ENCODE peak calls at places on chromosomes 16 and 17, in ten cellular contexts. J is T-helper 2 cell; R is T follicular helper cell; T is stimulated activated CD4-positive, alpha-beta T cell treated with anti-CD3 and anti-CD28 coated beads, Interleukin-1b, Interleukin-23, amount 100 ng/mL, for 1 hour; Y is effector memory CD4-positive, alpha-beta T cell; I is HTR-8/SVneo; Z is GM13977; F is HuH-7.5; K is stimulated activated CD8-positive, alpha-beta memory T cell treated with anti-CD3 and anti-CD28 coated beads, Interleukin-7, amount 100 ng/mL, for 1 hour; S is H9. H is an unnamed sample.

GRCh38 chr16:81600275-81600674 is 155.7 kb downstream of the CMIP start:
- DNase-seq in J (no peak), R (no peak), T (no peak), Y (no peak), I (peak; percentile 78), Z (no peak), F (no peak), K (no peak), S (no peak), H (no peak)

GRCh38 chr17:31310877-31311276 is 3.0 kb downstream of the EVI2B start:
- DNase-seq in J (peak; percentile 45), R (no peak), T (no peak), Y (no peak), I (no peak), Z (no peak), F (no peak), K (no peak), S (no peak), H (no peak)

GRCh38 chr17:32020943-32021617 is 13.9 kb downstream of the LRRC37B start:
- DNase-seq in J (no peak), R (no peak), T (no peak), Y (no peak), I (no peak), Z (no peak), F (no peak), K (no peak), S (no peak), H (no peak)

GRCh38 chr17:80427366-80428282 is 12.7 kb downstream of the ENDOV start:
- DNase-seq in J (no peak), R (no peak), T (no peak), Y (no peak), I (no peak), Z (no peak), F (no peak), K (no peak), S (peak; percentile 39), H (no peak)

GRCh38 chr17:7347630-7348477 is 4.1 kb upstream of the KCTD11 start:
- DNase-seq in J (no peak), R (no peak), T (no peak), Y (no peak), I (no peak), Z (no peak), F (no peak), K (no peak), S (no peak), H (no peak)

GRCh38 chr16:77993586-77993985 is 28.8 kb upstream of the CLEC3A start:
- DNase-seq in J (no peak), R (no peak), T (no peak), Y (no peak), I (no peak), Z (no peak), F (no peak), K (no peak), S (no peak), H (no peak)

GRCh38 chr16:30113031-30113710 is at the start of gene GDPD3:
- DNase-seq in J (no peak), R (no peak), T (no peak), Y (no peak), I (no peak), Z (no peak), F (no peak), K (no peak), S (peak; percentile 56), H (no peak)

GRCh38 chr17:82876149-82876548 is 36.3 kb upstream of the ZNF750 start:
- DNase-seq in J (no peak), R (no peak), T (no peak), Y (no peak), I (no peak), Z (no peak), F (no peak), K (no peak), S (no peak), H (no peak)

GRCh38 chr17:81951785-81952684 is 5.0 kb upstream of the MYADML2 start:
- DNase-seq in J (no peak), R (no peak), T (no peak), Y (no peak), I (no peak), Z (no peak), F (no peak), K (no peak), S (no peak), H (no peak)

GRCh38 chr17:40095944-40096791 is 4.2 kb downstream of the NR1D1 start:
- DNase-seq in J (peak; percentile 99), R (peak; percentile 70), T (peak; percentile 46), Y (peak; percentile 89), I (no peak), Z (peak; percentile 95), F (no peak), K (peak; percentile 48), S (no peak), H (peak; percentile 45)

GRCh38 chr17:66582373-66583111 is 252.4 kb upstream of the CACNG5 start:
- DNase-seq in J (peak; percentile 9), R (no peak), T (no peak), Y (no peak), I (no peak), Z (no peak), F (peak; percentile 25), K (no peak), S (peak; percentile 21), H (no peak)

GRCh38 chr17:15892679-15893332 is 52.1 kb upstream of the ADORA2B start:
- DNase-seq in J (no peak), R (no peak), T (no peak), Y (no peak), I (no peak), Z (no peak), F (no peak), K (no peak), S (no peak), H (no peak)

GRCh38 chr16:13099822-13100221 is 198.4 kb downstream of the SHISA9 start:
- DNase-seq in J (no peak), R (no peak), T (no peak), Y (no peak), I (no peak), Z (no peak), F (no peak), K (no peak), S (peak; percentile 60), H (no peak)

GRCh38 chr17:43176119-43176570 is 5.1 kb downstream of the NBR1 start:
- DNase-seq in J (peak; percentile 38), R (no peak), T (no peak), Y (no peak), I (no peak), Z (no peak), F (no peak), K (no peak), S (no peak), H (no peak)

GRCh38 chr17:44961921-44962350 is 6.2 kb downstream of the C1QL1 start:
- DNase-seq in J (no peak), R (no peak), T (no peak), Y (no peak), I (no peak), Z (no peak), F (peak; percentile 77), K (no peak), S (peak; percentile 80), H (no peak)

GRCh38 chr16:9791566-9791965 is 390.7 kb downstream of the GRIN2A start:
- DNase-seq in J (no peak), R (no peak), T (no peak), Y (no peak), I (no peak), Z (no peak), F (no peak), K (no peak), S (no peak), H (no peak)

GRCh38 chr17:75124041-75124818 is 7.3 kb downstream of the NT5C start:
- DNase-seq in J (peak; percentile 72), R (no peak), T (peak; percentile 32), Y (peak; percentile 52), I (peak; percentile 97), Z (no peak), F (no peak), K (peak; percentile 15), S (no peak), H (peak; percentile 27)

GRCh38 chr16:69260019-69260418 is 51.1 kb upstream of the VPS4A start:
- DNase-seq in J (no peak), R (no peak), T (no peak), Y (no peak), I (no peak), Z (no peak), F (no peak), K (no peak), S (peak; percentile 29), H (no peak)

GRCh38 chr16:78764478-78764877 is 665.0 kb downstream of the WWOX start:
- DNase-seq in J (no peak), R (no peak), T (no peak), Y (no peak), I (no peak), Z (no peak), F (no peak), K (no peak), S (no peak), H (no peak)

GRCh38 chr16:67805718-67806427 is 487 bp downstream of the RANBP10 start:
- DNase-seq in J (no peak), R (no peak), T (no peak), Y (no peak), I (no peak), Z (no peak), F (no peak), K (no peak), S (no peak), H (no peak)

GRCh38 chr17:43353364-43353763 is 45.4 kb upstream of the ARL4D start:
- DNase-seq in J (no peak), R (no peak), T (no peak), Y (no peak), I (no peak), Z (no peak), F (no peak), K (no peak), S (no peak), H (no peak)

GRCh38 chr17:17167986-17168385 is 38.1 kb downstream of the PLD6 start:
- DNase-seq in J (no peak), R (no peak), T (no peak), Y (no peak), I (no peak), Z (no peak), F (no peak), K (no peak), S (no peak), H (no peak)

GRCh38 chr16:89155184-89155679 is 16.3 kb upstream of the CDH15 start:
- DNase-seq in J (no peak), R (no peak), T (no peak), Y (no peak), I (no peak), Z (no peak), F (no peak), K (no peak), S (no peak), H (no peak)

GRCh38 chr17:39283896-39284295 is 58.2 kb upstream of the STAC2 start:
- DNase-seq in J (no peak), R (no peak), T (no peak), Y (no peak), I (no peak), Z (no peak), F (no peak), K (no peak), S (no peak), H (no peak)

GRCh38 chr17:48628641-48629410 is 2.7 kb upstream of the HOXB9 start:
- DNase-seq in J (no peak), R (no peak), T (no peak), Y (no peak), I (no peak), Z (no peak), F (no peak), K (no peak), S (peak; percentile 20), H (no peak)

GRCh38 chr16:85561248-85562101 is 51.6 kb upstream of the GSE1 start:
- DNase-seq in J (no peak), R (no peak), T (no peak), Y (no peak), I (no peak), Z (no peak), F (no peak), K (no peak), S (no peak), H (no peak)

GRCh38 chr17:13346996-13347762 is 254.6 kb downstream of the HS3ST3A1 start:
- DNase-seq in J (peak; percentile 47), R (no peak), T (no peak), Y (no peak), I (no peak), Z (no peak), F (no peak), K (no peak), S (no peak), H (no peak)

GRCh38 chr16:89506791-89507191 is 1.4 kb upstream of the SPG7 start:
- DNase-seq in J (peak; percentile 64), R (no peak), T (no peak), Y (no peak), I (no peak), Z (no peak), F (no peak), K (no peak), S (no peak), H (no peak)